ENCODE peak calls at places on chromosomes 11 and 22, in six cellular contexts. One of them, this sample, is unnamed.

GRCh38 chr11:48081151-48082010 is 101.0 kb downstream of the PTPRJ start:
- DNase-seq in right atrium auricular region: peak; percentile 90
- DNase-seq in SK-N-SH: no peak
- DNase-seq in fibroblast of lung: peak; percentile 92
- DNase-seq in kidney: peak; percentile 84
- DNase-seq in mesenchymal stem cell: peak; percentile 56
- DNase-seq in this sample: peak; percentile 78

GRCh38 chr22:16824718-16825687 is at the start of gene XKR3:
- DNase-seq in fibroblast of lung: no peak
- DNase-seq in kidney: no peak
- DNase-seq in right atrium auricular region: no peak
- DNase-seq in mesenchymal stem cell: no peak
- DNase-seq in SK-N-SH: no peak
- DNase-seq in this sample: no peak

GRCh38 chr11:128802358-128802981 is 64.6 kb downstream of the KCNJ1 start:
- DNase-seq in right atrium auricular region: no peak
- DNase-seq in SK-N-SH: peak; percentile 65
- DNase-seq in kidney: no peak
- DNase-seq in mesenchymal stem cell: peak; percentile 53
- DNase-seq in fibroblast of lung: no peak
- DNase-seq in this sample: peak; percentile 43

GRCh38 chr11:133163463-133164419 is 368.6 kb downstream of the OPCML start:
- DNase-seq in kidney: no peak
- DNase-seq in fibroblast of lung: peak; percentile 25
- DNase-seq in right atrium auricular region: no peak
- DNase-seq in SK-N-SH: peak; percentile 55
- DNase-seq in mesenchymal stem cell: no peak
- DNase-seq in this sample: peak; percentile 52

GRCh38 chr22:46775364-46775758 is 12.9 kb downstream of the TBC1D22A start:
- DNase-seq in fibroblast of lung: no peak
- DNase-seq in kidney: no peak
- DNase-seq in SK-N-SH: no peak
- DNase-seq in right atrium auricular region: no peak
- DNase-seq in mesenchymal stem cell: no peak
- DNase-seq in this sample: no peak

GRCh38 chr11:3055881-3056280 is 1.3 kb downstream of the CARS1 start:
- DNase-seq in mesenchymal stem cell: no peak
- DNase-seq in right atrium auricular region: no peak
- DNase-seq in fibroblast of lung: no peak
- DNase-seq in kidney: peak; percentile 61
- DNase-seq in SK-N-SH: no peak
- DNase-seq in this sample: no peak

GRCh38 chr22:43011079-43011478 is 3.9 kb downstream of the PACSIN2 start:
- DNase-seq in kidney: no peak
- DNase-seq in right atrium auricular region: no peak
- DNase-seq in mesenchymal stem cell: no peak
- DNase-seq in fibroblast of lung: peak; percentile 84
- DNase-seq in SK-N-SH: no peak
- DNase-seq in this sample: no peak

GRCh38 chr22:20885557-20886323 is 26.9 kb downstream of the SNAP29 start:
- DNase-seq in mesenchymal stem cell: peak; percentile 89
- DNase-seq in SK-N-SH: peak; percentile 84
- DNase-seq in right atrium auricular region: peak; percentile 83
- DNase-seq in kidney: peak; percentile 87
- DNase-seq in fibroblast of lung: peak; percentile 73
- DNase-seq in this sample: peak; percentile 90

GRCh38 chr11:64060861-64061444 is 25.2 kb downstream of the FLRT1 start:
- DNase-seq in mesenchymal stem cell: peak; percentile 43
- DNase-seq in SK-N-SH: peak; percentile 81
- DNase-seq in kidney: no peak
- DNase-seq in right atrium auricular region: no peak
- DNase-seq in fibroblast of lung: peak; percentile 19
- DNase-seq in this sample: peak; percentile 12

GRCh38 chr22:46614070-46614931 is 5.9 kb upstream of the GRAMD4 start:
- DNase-seq in fibroblast of lung: no peak
- DNase-seq in SK-N-SH: no peak
- DNase-seq in kidney: no peak
- DNase-seq in mesenchymal stem cell: no peak
- DNase-seq in right atrium auricular region: no peak
- DNase-seq in this sample: no peak

GRCh38 chr22:21447694-21448402 is 19.3 kb upstream of the TMEM191C start:
- DNase-seq in SK-N-SH: peak; percentile 58
- DNase-seq in mesenchymal stem cell: no peak
- DNase-seq in right atrium auricular region: no peak
- DNase-seq in fibroblast of lung: no peak
- DNase-seq in kidney: peak; percentile 61
- DNase-seq in this sample: no peak

GRCh38 chr11:34063061-34063795 is 11.7 kb downstream of the CAPRIN1 start:
- DNase-seq in fibroblast of lung: no peak
- DNase-seq in right atrium auricular region: no peak
- DNase-seq in mesenchymal stem cell: no peak
- DNase-seq in kidney: no peak
- DNase-seq in SK-N-SH: peak; percentile 34
- DNase-seq in this sample: peak; percentile 41

GRCh38 chr11:9838961-9839360 is 175.1 kb downstream of the SWAP70 start:
- DNase-seq in SK-N-SH: no peak
- DNase-seq in mesenchymal stem cell: no peak
- DNase-seq in right atrium auricular region: no peak
- DNase-seq in fibroblast of lung: peak; percentile 47
- DNase-seq in kidney: no peak
- DNase-seq in this sample: no peak

GRCh38 chr11:73272680-73273038 is 521 bp downstream of the P2RY6 start:
- DNase-seq in fibroblast of lung: no peak
- DNase-seq in right atrium auricular region: no peak
- DNase-seq in SK-N-SH: no peak
- DNase-seq in mesenchymal stem cell: no peak
- DNase-seq in kidney: no peak
- DNase-seq in this sample: no peak

GRCh38 chr11:134664863-134665535 is 253.0 kb upstream of the B3GAT1 start:
- DNase-seq in SK-N-SH: no peak
- DNase-seq in fibroblast of lung: no peak
- DNase-seq in mesenchymal stem cell: no peak
- DNase-seq in kidney: no peak
- DNase-seq in right atrium auricular region: peak; percentile 36
- DNase-seq in this sample: no peak

GRCh38 chr11:61472868-61473267 is 35.7 kb upstream of the LRRC10B start:
- DNase-seq in mesenchymal stem cell: no peak
- DNase-seq in fibroblast of lung: peak; percentile 71
- DNase-seq in SK-N-SH: no peak
- DNase-seq in right atrium auricular region: peak; percentile 76
- DNase-seq in kidney: no peak
- DNase-seq in this sample: no peak

GRCh38 chr11:368414-369335 is 624 bp upstream of the B4GALNT4 start:
- DNase-seq in mesenchymal stem cell: peak; percentile 71
- DNase-seq in SK-N-SH: peak; percentile 67
- DNase-seq in fibroblast of lung: no peak
- DNase-seq in right atrium auricular region: no peak
- DNase-seq in kidney: peak; percentile 81
- DNase-seq in this sample: peak; percentile 25

GRCh38 chr11:119100246-119100959 is 1.2 kb downstream of the DPAGT1 start:
- DNase-seq in mesenchymal stem cell: peak; percentile 64
- DNase-seq in right atrium auricular region: no peak
- DNase-seq in kidney: no peak
- DNase-seq in fibroblast of lung: peak; percentile 46
- DNase-seq in SK-N-SH: peak; percentile 53
- DNase-seq in this sample: peak; percentile 63

GRCh38 chr22:41603873-41604332 is 14.3 kb upstream of the PMM1 start:
- DNase-seq in mesenchymal stem cell: no peak
- DNase-seq in fibroblast of lung: peak; percentile 25
- DNase-seq in kidney: peak; percentile 8
- DNase-seq in SK-N-SH: no peak
- DNase-seq in right atrium auricular region: no peak
- DNase-seq in this sample: no peak

GRCh38 chr11:36155770-36156485 is 133.3 kb downstream of the COMMD9 start:
- DNase-seq in fibroblast of lung: no peak
- DNase-seq in mesenchymal stem cell: no peak
- DNase-seq in SK-N-SH: no peak
- DNase-seq in right atrium auricular region: no peak
- DNase-seq in kidney: no peak
- DNase-seq in this sample: peak; percentile 64

GRCh38 chr22:37906364-37907008 is 389 bp downstream of the MICALL1 start:
- DNase-seq in mesenchymal stem cell: peak; percentile 15
- DNase-seq in kidney: peak; percentile 81
- DNase-seq in SK-N-SH: peak; percentile 78
- DNase-seq in fibroblast of lung: no peak
- DNase-seq in right atrium auricular region: no peak
- DNase-seq in this sample: no peak

GRCh38 chr11:120909676-120910215 is 114.2 kb upstream of the TBCEL start:
- DNase-seq in right atrium auricular region: no peak
- DNase-seq in kidney: no peak
- DNase-seq in fibroblast of lung: no peak
- DNase-seq in mesenchymal stem cell: no peak
- DNase-seq in SK-N-SH: no peak
- DNase-seq in this sample: no peak

GRCh38 chr11:92789761-92790160 is 179.7 kb upstream of the MTNR1B start:
- DNase-seq in SK-N-SH: no peak
- DNase-seq in mesenchymal stem cell: no peak
- DNase-seq in fibroblast of lung: no peak
- DNase-seq in kidney: no peak
- DNase-seq in right atrium auricular region: no peak
- DNase-seq in this sample: no peak

GRCh38 chr11:111327908-111328624 is 29.7 kb downstream of the POU2AF3 start:
- DNase-seq in kidney: no peak
- DNase-seq in fibroblast of lung: peak; percentile 23
- DNase-seq in right atrium auricular region: no peak
- DNase-seq in SK-N-SH: no peak
- DNase-seq in mesenchymal stem cell: no peak
- DNase-seq in this sample: no peak

GRCh38 chr11:112157274-112157766 is 6.6 kb downstream of the IL18 start:
- DNase-seq in mesenchymal stem cell: peak; percentile 99
- DNase-seq in kidney: no peak
- DNase-seq in fibroblast of lung: peak; percentile 100
- DNase-seq in SK-N-SH: no peak
- DNase-seq in right atrium auricular region: no peak
- DNase-seq in this sample: peak; percentile 99

GRCh38 chr22:30267382-30268302 is 991 bp upstream of the OSM start:
- DNase-seq in fibroblast of lung: no peak
- DNase-seq in right atrium auricular region: no peak
- DNase-seq in kidney: peak; percentile 66
- DNase-seq in mesenchymal stem cell: no peak
- DNase-seq in SK-N-SH: no peak
- DNase-seq in this sample: no peak

GRCh38 chr11:104799251-104799650 is 99.0 kb downstream of the CASP12 start:
- DNase-seq in right atrium auricular region: no peak
- DNase-seq in kidney: no peak
- DNase-seq in SK-N-SH: no peak
- DNase-seq in fibroblast of lung: no peak
- DNase-seq in mesenchymal stem cell: no peak
- DNase-seq in this sample: peak; percentile 10
- H3K4me3 ChIP-seq in right atrium auricular region: no peak overlapping the region
- H3K4me3 ChIP-seq in kidney: no peak overlapping the region
- H3K4me3 ChIP-seq in SK-N-SH: no peak overlapping the region
- H3K4me3 ChIP-seq in fibroblast of lung: no peak overlapping the region
- H3K4me3 ChIP-seq in mesenchymal stem cell: no peak overlapping the region
- H3K4me3 ChIP-seq in this sample: no peak overlapping the region

DNA sequence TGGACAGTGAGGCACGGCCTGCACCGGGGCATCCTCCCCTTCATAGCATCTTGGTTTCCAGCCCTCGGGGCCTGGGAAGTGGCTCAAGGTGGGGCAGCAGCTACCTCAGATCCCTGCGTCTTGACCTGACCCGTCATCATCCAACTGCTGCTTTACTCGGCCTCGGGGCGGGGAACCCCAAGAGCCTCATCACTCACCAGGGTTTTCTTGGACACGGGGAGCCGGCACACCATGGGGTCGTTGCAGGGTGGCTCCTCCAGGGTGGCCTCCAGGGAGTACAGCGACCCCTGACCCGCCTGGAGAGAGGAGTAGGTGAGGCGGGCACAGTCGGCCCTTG is 651 bp downstream of the CTSF start:
- DNase-seq in right atrium auricular region: no peak
- DNase-seq in SK-N-SH: no peak
- DNase-seq in kidney: peak; percentile 65
- DNase-seq in fibroblast of lung: no peak
- DNase-seq in mesenchymal stem cell: no peak
- DNase-seq in this sample: no peak
- H3K4me3 ChIP-seq in right atrium auricular region: peak overlapping the region; percentile 68
- H3K4me3 ChIP-seq in SK-N-SH: peak overlapping the region; percentile 58
- H3K4me3 ChIP-seq in kidney: peak overlapping the region; percentile 19
- H3K4me3 ChIP-seq in fibroblast of lung: peak overlapping the region; percentile 61
- H3K4me3 ChIP-seq in mesenchymal stem cell: no peak overlapping the region
- H3K4me3 ChIP-seq in this sample: peak overlapping the region; percentile 58

DNA sequence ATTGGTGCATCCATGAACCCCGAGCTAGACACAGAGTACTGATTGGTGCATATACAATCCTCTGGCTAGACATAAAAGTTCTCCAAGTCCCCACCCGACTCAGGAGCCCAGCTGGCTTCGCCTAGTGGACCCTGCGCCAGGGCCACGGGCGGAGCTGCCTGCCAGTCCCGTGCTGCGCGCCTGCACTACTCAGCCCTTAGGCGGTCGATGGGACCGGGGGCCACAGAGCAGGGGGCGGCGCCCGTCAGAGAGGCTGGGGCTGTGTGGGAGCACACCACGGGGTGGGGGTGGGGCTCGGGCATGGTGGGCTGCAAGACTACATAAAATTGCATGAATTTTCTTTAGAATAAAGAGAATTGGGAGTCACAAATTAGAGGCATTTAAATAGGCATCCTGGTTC is 248.6 kb downstream of the TMEM135 start:
- DNase-seq in right atrium auricular region: no peak
- DNase-seq in fibroblast of lung: no peak
- DNase-seq in SK-N-SH: no peak
- DNase-seq in kidney: peak; percentile 65
- DNase-seq in mesenchymal stem cell: no peak
- DNase-seq in this sample: no peak
- H3K4me3 ChIP-seq in right atrium auricular region: no peak overlapping the region
- H3K4me3 ChIP-seq in fibroblast of lung: no peak overlapping the region
- H3K4me3 ChIP-seq in SK-N-SH: no peak overlapping the region
- H3K4me3 ChIP-seq in kidney: no peak overlapping the region
- H3K4me3 ChIP-seq in mesenchymal stem cell: no peak overlapping the region
- H3K4me3 ChIP-seq in this sample: no peak overlapping the region

GRCh38 chr22:33221566-33221965 is 163.4 kb upstream of the SYN3 start:
- DNase-seq in mesenchymal stem cell: no peak
- DNase-seq in fibroblast of lung: no peak
- DNase-seq in kidney: no peak
- DNase-seq in right atrium auricular region: no peak
- DNase-seq in SK-N-SH: no peak
- DNase-seq in this sample: no peak
- H3K4me3 ChIP-seq in mesenchymal stem cell: no peak overlapping the region
- H3K4me3 ChIP-seq in fibroblast of lung: no peak overlapping the region
- H3K4me3 ChIP-seq in kidney: no peak overlapping the region
- H3K4me3 ChIP-seq in right atrium auricular region: peak overlapping the region; percentile 18
- H3K4me3 ChIP-seq in SK-N-SH: no peak overlapping the region
- H3K4me3 ChIP-seq in this sample: no peak overlapping the region

GRCh38 chr11:83691387-83692088 is 405.4 kb upstream of the CCDC90B start:
- DNase-seq in right atrium auricular region: peak; percentile 59
- DNase-seq in SK-N-SH: no peak
- DNase-seq in fibroblast of lung: peak; percentile 12
- DNase-seq in mesenchymal stem cell: no peak
- DNase-seq in kidney: no peak
- DNase-seq in this sample: peak; percentile 76
- H3K4me3 ChIP-seq in right atrium auricular region: peak overlapping the region; percentile 18
- H3K4me3 ChIP-seq in SK-N-SH: no peak overlapping the region
- H3K4me3 ChIP-seq in fibroblast of lung: no peak overlapping the region
- H3K4me3 ChIP-seq in mesenchymal stem cell: no peak overlapping the region
- H3K4me3 ChIP-seq in kidney: no peak overlapping the region
- H3K4me3 ChIP-seq in this sample: no peak overlapping the region

DNA sequence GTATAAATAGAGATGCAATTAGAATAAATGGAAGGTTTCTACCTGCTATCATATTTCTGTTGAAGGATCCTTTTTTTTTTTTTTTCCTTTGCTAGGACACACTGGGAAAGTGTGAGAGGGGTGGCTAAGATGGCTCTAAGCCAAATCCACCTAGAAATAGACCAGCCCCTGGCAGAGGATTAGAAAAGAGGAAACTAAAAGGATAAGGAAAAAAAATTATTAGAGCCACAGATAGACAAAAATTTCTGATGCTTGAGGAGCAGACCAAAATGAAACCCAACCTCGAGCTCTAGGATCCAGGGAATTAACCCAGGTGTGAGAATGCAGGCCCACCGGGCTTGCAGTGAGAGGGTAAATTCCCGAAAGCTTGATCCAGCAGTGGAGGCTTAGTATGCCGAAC is 262.3 kb downstream of the CADM1 start:
- DNase-seq in right atrium auricular region: no peak
- DNase-seq in fibroblast of lung: no peak
- DNase-seq in mesenchymal stem cell: no peak
- DNase-seq in kidney: no peak
- DNase-seq in SK-N-SH: no peak
- DNase-seq in this sample: no peak
- H3K4me3 ChIP-seq in right atrium auricular region: no peak overlapping the region
- H3K4me3 ChIP-seq in fibroblast of lung: no peak overlapping the region
- H3K4me3 ChIP-seq in mesenchymal stem cell: no peak overlapping the region
- H3K4me3 ChIP-seq in kidney: no peak overlapping the region
- H3K4me3 ChIP-seq in SK-N-SH: no peak overlapping the region
- H3K4me3 ChIP-seq in this sample: no peak overlapping the region